ENCODE peak calls at places on chromosomes 6 and 20, in four cellular contexts. One of them, this sample, is unnamed.

GRCh38 chr6:17580518-17581048 is 19.5 kb upstream of the FAM8A1 start:
- DNase-seq in B cell: no peak
- DNase-seq in body of pancreas: peak
- DNase-seq in keratinocyte: no peak
- DNase-seq in this sample: no peak

GRCh38 chr6:106778943-106779342 is 149.6 kb downstream of the QRSL1 start:
- DNase-seq in body of pancreas: no peak
- DNase-seq in B cell: no peak
- DNase-seq in keratinocyte: no peak
- DNase-seq in this sample: no peak

GRCh38 chr20:7980332-7981046 is 39.1 kb downstream of the TMX4 start:
- DNase-seq in B cell: no peak
- DNase-seq in body of pancreas: no peak
- DNase-seq in keratinocyte: no peak
- DNase-seq in this sample: no peak

GRCh38 chr20:20480689-20481088 is 112.8 kb downstream of the INSM1 start:
- DNase-seq in body of pancreas: no peak
- DNase-seq in B cell: no peak
- DNase-seq in keratinocyte: peak
- DNase-seq in this sample: no peak

GRCh38 chr6:1575213-1576041 is 34.3 kb upstream of the FOXC1 start:
- DNase-seq in body of pancreas: no peak
- DNase-seq in B cell: no peak
- DNase-seq in keratinocyte: no peak
- DNase-seq in this sample: no peak

GRCh38 chr6:69915346-69915745 is 49.0 kb downstream of the COL19A1 start:
- DNase-seq in keratinocyte: no peak
- DNase-seq in B cell: no peak
- DNase-seq in body of pancreas: no peak
- DNase-seq in this sample: no peak

GRCh38 chr20:16279320-16279719 is 293.9 kb downstream of the KIF16B start:
- DNase-seq in body of pancreas: no peak
- DNase-seq in B cell: no peak
- DNase-seq in keratinocyte: no peak
- DNase-seq in this sample: no peak

GRCh38 chr20:42846784-42847490 is 342.8 kb downstream of the PTPRT start:
- DNase-seq in body of pancreas: no peak
- DNase-seq in keratinocyte: no peak
- DNase-seq in B cell: no peak
- DNase-seq in this sample: no peak

GRCh38 chr20:51311636-51312479 is 230.7 kb downstream of the NFATC2 start:
- DNase-seq in B cell: no peak
- DNase-seq in keratinocyte: no peak
- DNase-seq in body of pancreas: no peak
- DNase-seq in this sample: no peak

GRCh38 chr6:2381872-2382661 is 136.7 kb upstream of the GMDS start:
- DNase-seq in B cell: no peak
- DNase-seq in keratinocyte: no peak
- DNase-seq in body of pancreas: peak
- DNase-seq in this sample: no peak

GRCh38 chr6:155538708-155539107 is 83.1 kb upstream of the NOX3 start:
- DNase-seq in body of pancreas: no peak
- DNase-seq in keratinocyte: no peak
- DNase-seq in B cell: no peak
- DNase-seq in this sample: no peak

GRCh38 chr20:4817230-4817671 is 95.5 kb downstream of the PRND start:
- DNase-seq in body of pancreas: peak
- DNase-seq in B cell: no peak
- DNase-seq in keratinocyte: no peak
- DNase-seq in this sample: no peak
- TF ChIP-seq CTCF in body of pancreas: no peak
- TF ChIP-seq CTCF in B cell: no peak
- TF ChIP-seq CTCF in keratinocyte: peak
- TF ChIP-seq CTCF in this sample: no peak

DNA sequence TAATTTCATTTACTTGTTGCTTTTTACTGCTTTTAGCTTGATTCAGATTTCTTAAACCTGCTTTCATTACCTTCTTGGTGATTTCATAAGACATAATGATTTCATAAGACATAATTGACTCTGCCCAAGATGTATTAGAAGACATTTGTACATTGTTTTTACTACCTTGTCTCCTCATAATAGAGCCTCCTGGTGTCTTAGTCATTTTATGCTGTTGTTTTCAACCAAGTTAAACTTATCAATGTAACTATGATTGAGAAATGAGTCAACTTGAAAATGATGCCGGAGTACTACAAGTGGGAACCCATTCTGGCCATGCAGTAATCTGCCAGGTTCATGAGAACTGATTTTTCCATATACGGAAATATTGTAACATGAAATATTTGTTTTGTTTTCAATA is 573.6 kb downstream of the MMUT start:
- DNase-seq in keratinocyte: no peak
- DNase-seq in B cell: no peak
- DNase-seq in body of pancreas: no peak
- DNase-seq in this sample: no peak
- TF ChIP-seq CTCF in keratinocyte: no peak
- TF ChIP-seq CTCF in B cell: no peak
- TF ChIP-seq CTCF in body of pancreas: no peak
- TF ChIP-seq CTCF in this sample: no peak

GRCh38 chr6:79646006-79646405 is 14.9 kb downstream of the SH3BGRL2 start:
- DNase-seq in keratinocyte: no peak
- DNase-seq in body of pancreas: no peak
- DNase-seq in B cell: no peak
- DNase-seq in this sample: no peak
- TF ChIP-seq CTCF in keratinocyte: no peak
- TF ChIP-seq CTCF in body of pancreas: no peak
- TF ChIP-seq CTCF in B cell: no peak
- TF ChIP-seq CTCF in this sample: no peak

GRCh38 chr6:12034831-12035230 is 22.7 kb downstream of the HIVEP1 start:
- DNase-seq in body of pancreas: no peak
- DNase-seq in B cell: no peak
- DNase-seq in keratinocyte: no peak
- DNase-seq in this sample: no peak
- TF ChIP-seq CTCF in body of pancreas: peak
- TF ChIP-seq CTCF in B cell: no peak
- TF ChIP-seq CTCF in keratinocyte: no peak
- TF ChIP-seq CTCF in this sample: no peak

DNA sequence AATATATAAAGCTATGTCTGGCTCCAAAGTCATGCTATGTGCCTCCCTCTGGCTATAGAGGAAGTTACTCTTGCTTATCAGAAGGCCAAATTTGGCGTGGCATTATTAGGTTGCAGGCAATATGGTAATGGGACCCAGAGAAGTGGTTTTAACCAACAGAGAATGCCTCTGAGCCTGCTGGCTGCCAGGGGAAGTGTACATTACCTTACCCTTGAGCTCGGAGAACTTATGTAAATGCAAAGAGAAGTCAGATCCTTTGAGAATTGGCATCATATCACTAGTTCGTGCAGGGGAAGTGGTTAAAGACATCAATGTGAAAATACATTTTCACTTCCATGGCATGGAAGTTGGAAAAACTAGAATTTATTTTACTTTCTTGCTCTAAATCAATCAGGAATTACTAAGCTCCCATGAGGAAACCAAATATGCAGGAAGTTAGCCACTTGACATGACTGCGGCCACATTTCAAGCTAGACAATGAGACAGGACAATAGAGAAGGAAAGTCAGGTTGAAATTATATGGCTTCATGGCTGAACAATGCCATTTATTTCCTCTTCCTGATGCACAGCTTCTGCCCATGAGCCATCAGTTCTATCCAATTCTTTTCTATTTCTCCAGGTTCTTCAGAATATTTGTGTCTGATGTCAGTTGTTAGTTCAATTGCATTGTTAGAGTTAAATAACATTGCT is 134.0 kb upstream of the PHACTR1 start:
- DNase-seq in body of pancreas: no peak
- DNase-seq in B cell: no peak
- DNase-seq in keratinocyte: no peak
- DNase-seq in this sample: no peak
- TF ChIP-seq CTCF in body of pancreas: no peak
- TF ChIP-seq CTCF in B cell: no peak
- TF ChIP-seq CTCF in keratinocyte: no peak
- TF ChIP-seq CTCF in this sample: no peak